ENCODE peak calls at places on chromosomes 4 and X, in seven cellular contexts. L is cardiac muscle cell, U is suprapubic skin, E is psoas muscle, I is A673, K is SJSA1, D is left lung. A is an unnamed sample. For H3K36me3, the result is how much of the 10 kb centered on the place peaks cover.

GRCh38 chrX:104013606-104014005 is at the start of gene H2BW1:
- DNase-seq in U (no peak), L (no peak), I (no peak), E (no peak), K (no peak), D (no peak), A (no peak)

GRCh38 chr4:19266566-19266965 is 985.1 kb upstream of the SLIT2 start:
- DNase-seq in L (peak), K (no peak), I (no peak), U (no peak), D (no peak), E (no peak), A (no peak)

GRCh38 chr4:926538-926937 is 5.6 kb downstream of the GAK start:
- DNase-seq in D (no peak), I (no peak), E (no peak), K (no peak), L (peak), U (peak), A (peak)

GRCh38 chrX:110417128-110417527 is 58.5 kb downstream of the RTL9 start:
- DNase-seq in E (no peak), D (no peak), U (no peak), K (no peak), I (peak), L (no peak), A (peak)

GRCh38 chr4:167234388-167234881 is at the start of gene SPOCK3:
- DNase-seq in E (peak), U (no peak), L (peak), I (peak), D (peak), K (peak), A (peak)

GRCh38 chr4:244471-244870 is 60.8 kb downstream of the ZNF732 start:
- DNase-seq in E (no peak), D (no peak), K (no peak), I (peak), L (peak), U (no peak), A (no peak)

GRCh38 chrX:153926863-153927685 is 1.0 kb upstream of the ARHGAP4 start:
- DNase-seq in K (no peak), I (peak), L (no peak), E (peak), D (peak), U (no peak), A (peak)

GRCh38 chrX:70973221-70973620 is 42.3 kb upstream of the SLC7A3 start:
- DNase-seq in D (no peak), K (no peak), I (no peak), E (no peak), U (no peak), L (no peak), A (no peak)

GRCh38 chr4:152997771-152998487 is 61.8 kb downstream of the FHDC1 start:
- DNase-seq in I (no peak), U (no peak), E (no peak), D (no peak), K (no peak), L (no peak), A (no peak)

GRCh38 chr4:83387922-83388676 is 53.5 kb upstream of the HPSE start:
- DNase-seq in U (no peak), E (no peak), D (no peak), I (no peak), K (no peak), L (no peak), A (no peak)

GRCh38 chr4:185559913-185560281 is 24.6 kb upstream of the PDLIM3 start:
- DNase-seq in E (peak), U (no peak), K (peak), I (peak), D (no peak), L (no peak), A (no peak)

GRCh38 chr4:139710073-139710472 is 44.5 kb downstream of the MGST2 start:
- DNase-seq in E (no peak), U (no peak), K (no peak), L (no peak), I (no peak), D (no peak), A (no peak)

GRCh38 chr4:13656569-13656988 is 29.1 kb upstream of the BOD1L1 start:
- DNase-seq in E (peak), L (peak), U (no peak), D (peak), K (no peak), I (peak), A (peak)

GRCh38 chrX:19548279-19548678 is 33.0 kb upstream of the MAP3K15 start:
- DNase-seq in K (no peak), E (no peak), L (no peak), U (no peak), D (no peak), I (no peak), A (no peak)

GRCh38 chr4:7861440-7861881 is 78.2 kb downstream of the AFAP1 start:
- DNase-seq in U (no peak), I (peak), D (no peak), K (peak), E (no peak), L (no peak), A (no peak)

GRCh38 chr4:139633661-139634060 is 32.0 kb upstream of the MGST2 start:
- DNase-seq in D (no peak), U (no peak), L (peak), K (no peak), E (peak), I (peak), A (no peak)

GRCh38 chr4:8330821-8331566 is 61.4 kb downstream of the HTRA3 start:
- DNase-seq in D (peak), I (no peak), U (peak), L (no peak), K (peak), E (peak), A (no peak)

GRCh38 chr4:37717575-37717974 is 31.4 kb upstream of the RELL1 start:
- DNase-seq in E (no peak), I (peak), L (no peak), U (no peak), K (no peak), D (no peak), A (no peak)

GRCh38 chr4:26953361-26953760 is 92.7 kb downstream of the STIM2 start:
- DNase-seq in L (no peak), D (no peak), K (no peak), E (no peak), U (no peak), I (no peak), A (no peak)

GRCh38 chrX:3346436-3347329 is at the start of gene MXRA5:
- DNase-seq in K (no peak), I (no peak), U (no peak), D (no peak), E (no peak), L (peak), A (peak)

GRCh38 chrX:111504941-111505340 is 6.5 kb upstream of the SERTM2 start:
- DNase-seq in D (no peak), K (no peak), I (no peak), L (no peak), E (no peak), U (no peak), A (no peak)

GRCh38 chrX:111505783-111506182 is 5.7 kb upstream of the SERTM2 start:
- DNase-seq in D (no peak), I (no peak), E (no peak), U (no peak), L (no peak), K (no peak), A (no peak)

GRCh38 chrX:111503594-111503993 is 7.9 kb upstream of the SERTM2 start:
- DNase-seq in E (no peak), I (no peak), D (no peak), L (no peak), U (no peak), K (no peak), A (no peak)

GRCh38 chrX:111507931-111508330 is 3.5 kb upstream of the SERTM2 start:
- DNase-seq in E (no peak), D (no peak), L (no peak), I (no peak), K (no peak), U (no peak), A (no peak)

DNA sequence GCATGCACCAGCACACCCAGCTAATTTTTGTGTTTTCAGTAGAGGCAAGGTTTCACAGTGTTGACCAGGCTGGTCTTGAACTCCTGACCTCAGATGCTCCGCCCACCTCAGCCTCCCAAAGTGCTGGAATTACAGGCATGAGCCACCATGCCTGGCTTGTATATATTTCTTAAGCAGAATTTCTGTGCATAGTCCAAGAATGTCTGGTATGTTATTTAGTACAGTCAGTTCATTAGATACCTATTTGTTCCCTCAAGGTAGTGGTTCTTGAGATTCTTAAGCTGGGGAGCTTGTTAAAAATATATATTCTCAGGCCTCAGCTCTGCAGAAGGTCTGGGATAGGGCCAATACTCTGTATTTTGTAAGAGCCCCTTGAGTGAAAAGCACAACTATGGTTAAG is 4.6 kb upstream of the SERTM2 start:
- DNase-seq in D (no peak), U (no peak), K (no peak), E (no peak), L (no peak), I (no peak), A (no peak)
- H3K36me3 ChIP-seq in D (under half), U (under half), K (under half), E (under half), L (under half), I (under half), A (under half)

GRCh38 chr4:39900966-39901365 is 76.7 kb downstream of the PDS5A start:
- DNase-seq in D (no peak), L (no peak), E (no peak), K (no peak), I (no peak), U (no peak), A (no peak)
- H3K36me3 ChIP-seq in D (under half), L (half or more), E (half or more), K (under half), I (half or more), U (half or more), A (half or more)

DNA sequence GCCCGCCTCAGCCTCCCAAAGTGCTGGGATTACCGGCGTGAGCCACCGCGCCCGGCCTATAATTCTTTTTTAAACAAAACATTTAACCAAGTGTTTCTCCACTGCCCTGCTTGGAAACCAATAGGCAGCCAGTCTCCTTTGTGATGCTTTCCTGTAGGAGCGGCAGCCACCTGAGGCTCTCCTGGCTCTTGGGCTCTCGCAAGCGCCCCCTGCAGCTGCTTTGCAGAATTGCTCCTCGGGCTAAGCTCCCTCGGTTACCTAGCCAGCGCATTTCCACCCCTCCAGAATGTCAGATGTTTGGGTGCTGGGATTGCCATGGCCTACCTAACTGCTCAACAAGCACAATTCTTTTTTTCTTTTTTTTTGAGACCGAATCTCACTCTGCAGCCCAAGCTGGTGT is 7.7 kb downstream of the S100P start:
- DNase-seq in E (no peak), I (peak), K (no peak), D (no peak), L (no peak), U (no peak), A (no peak)
- H3K36me3 ChIP-seq in E (under half), I (under half), K (under half), D (under half), L (under half), U (under half), A (under half)

GRCh38 chr4:1962980-1963379 is 45.8 kb downstream of the NELFA start:
- DNase-seq in L (peak), I (no peak), K (no peak), E (no peak), U (no peak), D (no peak), A (no peak)
- H3K36me3 ChIP-seq in L (under half), I (half or more), K (under half), E (half or more), U (under half), D (under half), A (half or more)